ENCODE peak calls at places on chromosomes 5 and 9, in five cellular contexts. O is ovary, Y is SJCRH30, Q is hepatocyte, R is esophagus squamous epithelium. X is an unnamed sample.

GRCh38 chr5:169202969-169203368 is 98.0 kb downstream of the SLIT3 start:
- DNase-seq in Y (no peak), Q (no peak), R (no peak), O (no peak), X (no peak)

GRCh38 chr9:33637881-33638280 is 113.8 kb downstream of the ANKRD18B start:
- DNase-seq in O (no peak), R (no peak), Q (no peak), Y (no peak), X (no peak)

GRCh38 chr5:57817924-57818323 is 335.3 kb upstream of the ACTBL2 start:
- DNase-seq in Y (no peak), Q (no peak), R (no peak), O (no peak), X (no peak)

GRCh38 chr5:158812381-158812780 is 287.3 kb downstream of the EBF1 start:
- DNase-seq in Q (no peak), R (peak; percentile 14), O (no peak), Y (no peak), X (peak; percentile 43)

GRCh38 chr5:170552486-170553122 is 48.8 kb downstream of the KCNIP1 start:
- DNase-seq in R (no peak), Y (peak; percentile 95), O (peak; percentile 75), Q (peak; percentile 88), X (no peak)

GRCh38 chr5:111929892-111930291 is 172.9 kb upstream of the NREP start:
- DNase-seq in Y (no peak), O (no peak), Q (peak; percentile 18), R (no peak), X (no peak)

GRCh38 chr9:18829858-18830257 is 203.2 kb downstream of the SAXO1 start:
- DNase-seq in O (no peak), R (no peak), Q (no peak), Y (no peak), X (peak; percentile 24)

GRCh38 chr5:139637438-139638089 is 10.6 kb upstream of the CXXC5 start:
- DNase-seq in R (no peak), Q (peak; percentile 91), Y (peak; percentile 82), O (peak; percentile 84), X (peak; percentile 89)

GRCh38 chr5:176733586-176734262 is 76.6 kb upstream of the UNC5A start:
- DNase-seq in R (no peak), Y (no peak), Q (no peak), O (no peak), X (no peak)

GRCh38 chr5:109192543-109193281 is 217.1 kb downstream of the PJA2 start:
- DNase-seq in R (no peak), Y (no peak), Q (peak; percentile 11), O (no peak), X (no peak)

GRCh38 chr9:130857864-130858730 is 23.0 kb downstream of the ABL1 start:
- DNase-seq in R (no peak), Q (no peak), O (no peak), Y (peak; percentile 64), X (no peak)

GRCh38 chr5:138655530-138656245 is 80.5 kb upstream of the HSPA9 start:
- DNase-seq in Q (no peak), Y (peak; percentile 43), R (no peak), O (no peak), X (peak; percentile 51)

GRCh38 chr9:118330191-118330986 is 626.2 kb downstream of the TLR4 start:
- DNase-seq in O (no peak), Y (no peak), Q (no peak), R (no peak), X (no peak)

GRCh38 chr5:139543423-139543991 is 17.6 kb upstream of the UBE2D2 start:
- DNase-seq in R (peak; percentile 12), Y (peak; percentile 76), O (no peak), Q (peak; percentile 61), X (peak; percentile 81)

GRCh38 chr5:52786937-52787599 is 648 bp upstream of the ITGA1 start:
- DNase-seq in Y (peak; percentile 4), O (no peak), R (no peak), Q (peak; percentile 48), X (no peak)

GRCh38 chr9:132409828-132410528 is at the start of gene CFAP77:
- DNase-seq in Y (no peak), R (no peak), O (peak; percentile 44), Q (peak; percentile 66), X (peak; percentile 62)

GRCh38 chr5:135429326-135429725 is 17.8 kb downstream of the DCANP1 start:
- DNase-seq in R (no peak), Y (peak; percentile 54), Q (peak; percentile 74), O (no peak), X (no peak)

GRCh38 chr9:104256710-104257091 is 162.6 kb downstream of the SMC2 start:
- DNase-seq in Y (no peak), O (no peak), Q (no peak), R (no peak), X (no peak)

GRCh38 chr9:77595426-77596051 is 52.6 kb downstream of the GNA14 start:
- DNase-seq in Q (no peak), Y (no peak), R (no peak), O (no peak), X (peak; percentile 80)

GRCh38 chr5:137395011-137395755 is 103.9 kb downstream of the SPOCK1 start:
- DNase-seq in O (no peak), Q (no peak), Y (no peak), R (no peak), X (no peak)

GRCh38 chr9:8489845-8490244 is 690.3 kb upstream of the DMAC1 start:
- DNase-seq in Y (peak; percentile 12), Q (no peak), O (no peak), R (no peak), X (no peak)

GRCh38 chr5:115626444-115626823 is 598 bp upstream of the TMED7 start:
- DNase-seq in O (no peak), Y (no peak), Q (no peak), R (no peak), X (no peak)

GRCh38 chr5:94153736-94154450 is 412.5 kb upstream of the POU5F2 start:
- DNase-seq in R (no peak), Q (no peak), O (no peak), Y (no peak), X (no peak)

GRCh38 chr5:177304392-177305119 is 957 bp downstream of the PRELID1 start:
- DNase-seq in O (no peak), R (no peak), Y (peak; percentile 50), Q (peak; percentile 75), X (no peak)

GRCh38 chr9:95058121-95058785 is 259.3 kb downstream of the FANCC start:
- DNase-seq in O (no peak), Q (no peak), R (no peak), Y (no peak), X (no peak)

GRCh38 chr5:92909545-92909962 is 671.5 kb downstream of the NR2F1-AS1 start:
- DNase-seq in Y (peak; percentile 43), R (no peak), O (peak; percentile 12), Q (peak; percentile 44), X (peak; percentile 71)

GRCh38 chr5:76804266-76804665 is 14.6 kb upstream of the F2RL1 start:
- DNase-seq in O (no peak), Y (no peak), Q (peak; percentile 54), R (no peak), X (no peak)

GRCh38 chr5:94469889-94470288 is 148.5 kb downstream of the KIAA0825 start:
- DNase-seq in R (no peak), O (no peak), Q (no peak), Y (peak; percentile 42), X (peak; percentile 35)

GRCh38 chr9:109295475-109296110 is 25.3 kb downstream of the EPB41L4B start:
- DNase-seq in O (no peak), Y (no peak), Q (no peak), R (no peak), X (no peak)

GRCh38 chr5:151622367-151623097 is 31.4 kb upstream of the FAT2 start:
- DNase-seq in O (no peak), Q (no peak), R (no peak), Y (no peak), X (no peak)

GRCh38 chr9:123419721-123420559 is 63.9 kb downstream of the CRB2 start:
- DNase-seq in R (no peak), Q (no peak), Y (no peak), O (no peak), X (no peak)

GRCh38 chr5:143536364-143536763 is 132.9 kb upstream of the NR3C1 start:
- DNase-seq in O (no peak), Q (peak; percentile 35), R (no peak), Y (no peak), X (no peak)

GRCh38 chr9:135502168-135502872 is 1.8 kb downstream of the MRPS2 start:
- DNase-seq in R (no peak), O (no peak), Q (no peak), Y (no peak), X (no peak)

GRCh38 chr5:23367863-23368262 is 139.5 kb upstream of the PRDM9 start:
- DNase-seq in Q (no peak), R (no peak), O (no peak), Y (no peak), X (no peak)

GRCh38 chr5:173012882-173013281 is 29.3 kb downstream of the ATP6V0E1 start:
- DNase-seq in Q (no peak), Y (no peak), O (no peak), R (no peak), X (no peak)
- H3K4me1 ChIP-seq in Q (peaks cover 8% of the 10 kb centered on the region), Y (peaks cover 10% of the 10 kb centered on the region), O (peaks cover 7% of the 10 kb centered on the region), R (peaks cover 20% of the 10 kb centered on the region), X (no peaks in the 10 kb centered on the region)

DNA sequence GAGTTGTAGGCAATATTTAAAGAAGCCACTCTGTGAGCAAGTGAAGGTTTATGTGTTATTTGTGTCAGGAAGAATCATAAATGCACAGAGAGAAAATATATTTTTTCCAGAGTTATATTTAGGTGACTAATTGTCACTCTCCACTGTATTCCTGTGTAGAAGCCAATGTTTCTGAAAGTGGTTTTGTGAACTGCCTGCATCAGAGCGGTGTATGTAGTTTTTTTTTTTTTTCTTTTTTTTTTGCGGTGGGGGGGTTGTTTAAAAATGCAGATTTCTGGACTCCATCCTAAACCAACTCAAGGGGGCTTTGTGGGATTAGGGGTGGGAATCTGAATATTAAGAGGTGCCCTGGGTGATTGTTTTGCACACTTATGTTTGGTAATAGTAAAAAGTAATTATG is 103.4 kb downstream of the GDNF start:
- DNase-seq in R (no peak), Y (no peak), O (no peak), Q (no peak), X (no peak)
- H3K4me1 ChIP-seq in R (peaks cover 4% of the 10 kb centered on the region), Y (peaks cover 53% of the 10 kb centered on the region), O (no peaks in the 10 kb centered on the region), Q (peaks cover 8% of the 10 kb centered on the region), X (peaks cover 16% of the 10 kb centered on the region)

DNA sequence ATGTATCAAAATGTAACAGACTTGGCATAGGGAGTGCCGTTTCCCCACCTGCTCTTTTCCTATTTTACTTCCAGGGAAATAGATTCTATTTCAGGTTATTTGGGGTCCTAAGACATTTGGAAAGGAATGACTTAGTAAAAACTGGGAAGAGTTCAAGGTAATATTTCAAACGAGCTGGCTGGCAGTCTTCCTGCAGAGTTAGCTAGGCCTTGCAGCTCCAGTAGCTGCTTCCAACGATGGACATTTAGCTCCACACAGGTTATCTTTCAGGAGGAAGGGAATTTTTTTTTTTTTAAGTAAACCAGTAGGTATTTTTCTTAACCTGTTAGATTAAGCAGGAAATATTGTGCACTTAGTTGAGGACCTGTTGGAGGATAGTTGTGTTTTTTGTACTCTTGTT is 45.2 kb downstream of the TLE4 start:
- DNase-seq in O (peak; percentile 24), Q (no peak), R (no peak), Y (no peak), X (no peak)
- H3K4me1 ChIP-seq in O (peaks cover 10% of the 10 kb centered on the region), Q (peaks cover 3% of the 10 kb centered on the region), R (peaks cover 4% of the 10 kb centered on the region), Y (peaks cover 20% of the 10 kb centered on the region), X (peaks cover 30% of the 10 kb centered on the region)

DNA sequence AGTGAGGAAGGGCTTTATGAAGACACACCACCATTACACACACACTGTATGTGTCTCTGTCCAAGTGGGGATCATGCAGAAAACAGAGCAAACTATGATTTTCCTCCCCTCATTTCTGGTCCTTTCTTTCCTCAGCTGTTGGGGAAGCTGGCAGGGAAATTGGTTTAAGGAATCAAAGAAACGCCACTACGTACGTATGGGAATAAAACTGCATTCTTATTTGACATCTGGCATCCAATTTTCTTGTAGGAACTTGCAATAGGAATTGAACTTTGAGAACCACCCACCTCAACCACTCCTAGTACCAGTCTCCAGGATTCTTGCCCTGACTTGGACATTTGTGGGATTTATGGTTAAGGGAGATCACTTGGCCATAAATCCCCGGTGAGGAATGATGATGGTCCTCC is 125.8 kb downstream of the PDE4D start:
- DNase-seq in R (no peak), Y (no peak), Q (no peak), O (no peak), X (no peak)
- H3K4me1 ChIP-seq in R (peaks cover 4% of the 10 kb centered on the region), Y (peaks cover 12% of the 10 kb centered on the region), Q (peaks cover 6% of the 10 kb centered on the region), O (no peaks in the 10 kb centered on the region), X (no peaks in the 10 kb centered on the region)